ENCODE peak calls at places on chromosomes 11 and 22, in four cellular contexts. T is T-helper 1 cell; S is activated T-cell treated with anti-CD3 and anti-CD28 coated beads, Interleukin-2, amount 50 U/mL, for 72 hours; K is left ventricle myocardium inferior. Y is an unnamed sample.

GRCh38 chr22:47569389-47570299 is 807.2 kb downstream of the TBC1D22A start:
- DNase-seq in T (no peak), K (no peak), S (no peak), Y (no peak)

GRCh38 chr11:134880788-134881187 is 468.7 kb upstream of the B3GAT1 start:
- DNase-seq in T (no peak), K (no peak), S (no peak), Y (no peak)

GRCh38 chr22:30325065-30325720 is 1.5 kb downstream of the TBC1D10A start:
- DNase-seq in T (no peak), S (no peak), K (no peak), Y (no peak)

GRCh38 chr11:116330439-116331185 is 442.2 kb downstream of the BUD13 start:
- DNase-seq in K (peak), S (no peak), T (no peak), Y (no peak)

GRCh38 chr22:30348395-30348794 is 8.3 kb downstream of the SF3A1 start:
- DNase-seq in K (no peak), T (no peak), S (no peak), Y (no peak)

GRCh38 chr11:1174441-1175370 is 17.0 kb downstream of the MUC5AC start:
- DNase-seq in K (no peak), S (no peak), T (no peak), Y (no peak)

GRCh38 chr11:12288212-12288933 is 89.0 kb upstream of the PARVA start:
- DNase-seq in T (peak), K (peak), S (peak), Y (peak)

GRCh38 chr22:32967285-32968101 is 90.7 kb downstream of the SYN3 start:
- DNase-seq in K (no peak), T (no peak), S (no peak), Y (no peak)

GRCh38 chr11:77250881-77251640 is 50.4 kb downstream of the GDPD4 start:
- DNase-seq in T (no peak), K (no peak), S (no peak), Y (no peak)

GRCh38 chr11:120057595-120058581 is 80.0 kb downstream of the TRIM29 start:
- DNase-seq in S (no peak), T (no peak), K (no peak), Y (no peak)

GRCh38 chr11:116563028-116563712 is 209.6 kb downstream of the BUD13 start:
- DNase-seq in K (no peak), T (no peak), S (no peak), Y (no peak)

GRCh38 chr22:44147821-44148574 is 32.7 kb upstream of the PARVG start:
- DNase-seq in S (no peak), K (no peak), T (no peak), Y (no peak)

GRCh38 chr11:45212566-45213315 is 66.3 kb downstream of the PRDM11 start:
- DNase-seq in K (no peak), T (no peak), S (no peak), Y (no peak)

GRCh38 chr22:23184100-23184763 is 3.9 kb downstream of the BCR start:
- DNase-seq in K (no peak), T (no peak), S (no peak), Y (no peak)

GRCh38 chr11:130217133-130217631 is 57.6 kb downstream of the ST14 start:
- DNase-seq in K (no peak), T (no peak), S (no peak), Y (no peak)

GRCh38 chr11:57402188-57403066 is 12.0 kb upstream of the PRG2 start:
- DNase-seq in S (no peak), K (no peak), T (no peak), Y (no peak)

GRCh38 chr11:76639621-76640020 is 30.9 kb downstream of the LRRC32 start:
- DNase-seq in K (no peak), T (no peak), S (no peak), Y (no peak)

GRCh38 chr22:30605449-30606110 is 1.4 kb upstream of the TCN2 start:
- DNase-seq in T (peak), K (peak), S (peak), Y (peak)

GRCh38 chr22:37284807-37285355 is 2.6 kb downstream of the CYTH4 start:
- DNase-seq in K (peak), S (no peak), T (peak), Y (no peak)

GRCh38 chr22:36201630-36202312 is at the start of gene APOL4:
- DNase-seq in K (peak), T (no peak), S (no peak), Y (no peak)

GRCh38 chr22:35915477-35916013 is 113.1 kb downstream of the RBFOX2 start:
- DNase-seq in S (no peak), K (no peak), T (no peak), Y (no peak)

GRCh38 chr22:37014835-37015586 is 4.2 kb downstream of the TST start:
- DNase-seq in K (no peak), S (no peak), T (no peak), Y (no peak)

GRCh38 chr11:65014146-65014960 is at the start of gene ARL2:
- DNase-seq in S (peak), T (no peak), K (no peak), Y (peak)

GRCh38 chr11:27319065-27319464 is 44.0 kb downstream of the CCDC34 start:
- DNase-seq in K (no peak), S (peak), T (no peak), Y (no peak)

GRCh38 chr11:117840881-117841581 is 16.5 kb upstream of the FXYD2 start:
- DNase-seq in K (peak), S (no peak), T (no peak), Y (no peak)

GRCh38 chr22:42316988-42317387 is 46.5 kb upstream of the TCF20 start:
- DNase-seq in T (peak), S (peak), K (peak), Y (no peak)

GRCh38 chr22:38462960-38463784 is 4.7 kb upstream of the KDELR3 start:
- DNase-seq in T (no peak), S (no peak), K (peak), Y (no peak)